ENCODE peak calls at places on chromosomes 7 and 10, in seven cellular contexts. L is lung; D is CD8-positive, alpha-beta memory T cell; T is mucosa of descending colon; S is HepG2; V is right cardiac atrium; W is tibial artery. Z is an unnamed sample. For H3K4me1, the result is how much of the 10 kb centered on the place peaks cover.

GRCh38 chr7:102432476-102433318 is 678 bp upstream of the ORAI2 start:
- DNase-seq in V (no peak), S (no peak), D (no peak), W (no peak), L (no peak), T (no peak), Z (no peak)

GRCh38 chr7:47329320-47329926 is 252.5 kb downstream of the TNS3 start:
- DNase-seq in W (no peak), T (no peak), L (no peak), V (no peak), S (no peak), D (no peak), Z (peak)

GRCh38 chr10:77629775-77630565 is 7.6 kb downstream of the KCNMA1 start:
- DNase-seq in L (no peak), T (no peak), W (no peak), S (no peak), V (no peak), D (no peak), Z (no peak)

GRCh38 chr7:123824754-123825067 is 20.3 kb upstream of the HYAL4 start:
- DNase-seq in L (no peak), V (no peak), W (no peak), T (no peak), D (no peak), S (peak), Z (no peak)

GRCh38 chr7:47320296-47320695 is 261.6 kb downstream of the TNS3 start:
- DNase-seq in S (no peak), L (no peak), W (no peak), T (no peak), V (no peak), D (no peak), Z (no peak)

GRCh38 chr7:93178213-93178612 is 30.0 kb upstream of the SAMD9L start:
- DNase-seq in D (no peak), T (no peak), L (no peak), W (no peak), V (no peak), S (no peak), Z (no peak)

GRCh38 chr10:93462881-93463280 is 19.3 kb downstream of the MYOF start:
- DNase-seq in D (no peak), S (no peak), T (no peak), V (no peak), L (peak), W (no peak), Z (peak)

GRCh38 chr7:497946-498655 is 21.5 kb downstream of the PDGFA start:
- DNase-seq in V (peak), S (no peak), L (no peak), D (peak), T (peak), W (no peak), Z (peak)

GRCh38 chr7:5432691-5433090 is 9.1 kb upstream of the TNRC18 start:
- DNase-seq in V (no peak), D (no peak), T (no peak), W (no peak), S (no peak), L (no peak), Z (no peak)

GRCh38 chr10:35124540-35124939 is 2.1 kb upstream of the CREM start:
- DNase-seq in V (no peak), W (no peak), D (no peak), T (no peak), S (no peak), L (no peak), Z (no peak)

GRCh38 chr10:124339951-124340760 is 78.6 kb downstream of the OAT start:
- DNase-seq in V (no peak), T (no peak), S (no peak), L (no peak), D (no peak), W (no peak), Z (no peak)

GRCh38 chr7:148142660-148143248 is 447.8 kb upstream of the C7orf33 start:
- DNase-seq in S (peak), T (no peak), W (no peak), L (no peak), D (no peak), V (no peak), Z (no peak)

GRCh38 chr10:8130973-8131911 is 76.8 kb downstream of the GATA3 start:
- DNase-seq in W (no peak), V (no peak), S (no peak), L (no peak), D (no peak), T (no peak), Z (no peak)

GRCh38 chr7:137771679-137772078 is 75.1 kb downstream of the DGKI start:
- DNase-seq in T (no peak), L (no peak), V (no peak), W (no peak), S (no peak), D (no peak), Z (no peak)

GRCh38 chr7:139744768-139745250 is 33.0 kb downstream of the HIPK2 start:
- DNase-seq in D (no peak), L (no peak), W (no peak), V (peak), S (no peak), T (no peak), Z (peak)

GRCh38 chr7:139743267-139743966 is 34.4 kb downstream of the HIPK2 start:
- DNase-seq in T (no peak), S (no peak), V (no peak), D (no peak), L (no peak), W (no peak), Z (no peak)

GRCh38 chr7:139745330-139746143 is 32.3 kb downstream of the HIPK2 start:
- DNase-seq in T (no peak), S (peak), W (no peak), D (no peak), V (no peak), L (no peak), Z (no peak)

GRCh38 chr7:139741813-139742344 is 35.9 kb downstream of the HIPK2 start:
- DNase-seq in L (no peak), T (no peak), D (no peak), S (no peak), V (no peak), W (no peak), Z (no peak)

DNA sequence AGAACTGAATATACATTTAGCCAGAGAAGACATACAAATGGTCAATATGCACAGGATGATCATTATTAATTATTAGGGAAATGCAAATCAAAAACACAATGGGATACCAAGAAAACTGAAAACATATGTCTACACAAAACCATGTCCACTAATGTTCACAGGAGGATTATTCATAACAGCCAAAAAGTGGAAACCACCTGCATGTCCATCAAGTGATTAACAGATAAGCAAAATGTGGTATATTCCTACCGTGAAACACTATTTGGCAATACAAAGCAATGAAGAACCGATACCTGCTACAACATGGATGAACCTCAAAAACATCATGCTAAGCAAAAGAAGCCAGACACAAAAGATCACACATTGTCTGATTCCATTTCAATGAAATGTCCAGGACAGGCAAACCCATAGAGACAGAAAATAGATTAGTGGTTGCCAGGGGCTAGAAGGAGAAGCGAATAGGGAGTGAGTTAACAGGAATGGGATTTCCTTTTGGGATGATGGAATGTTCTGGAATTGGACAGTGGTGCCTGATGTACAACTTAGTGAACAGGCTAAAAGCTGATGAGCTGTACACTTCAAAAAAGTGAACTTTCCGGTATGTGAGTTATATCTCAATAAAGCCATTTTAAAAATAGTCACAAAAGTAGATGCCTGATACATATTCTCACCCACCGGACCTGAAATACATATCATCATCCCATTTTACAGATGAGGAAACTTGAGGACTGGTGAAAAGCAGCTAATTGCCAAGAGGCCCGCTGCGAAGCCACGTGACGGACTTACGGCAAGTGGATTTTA is 33.6 kb downstream of the HIPK2 start:
- DNase-seq in D (no peak), T (no peak), W (no peak), L (no peak), S (no peak), V (no peak), Z (no peak)
- H3K4me1 ChIP-seq in D (under half), T (under half), W (under half), L (half or more), S (half or more), V (half or more), Z (under half)

GRCh38 chr7:92161271-92161670 is 17.7 kb downstream of the LRRD1 start:
- DNase-seq in D (no peak), W (no peak), S (no peak), V (no peak), T (no peak), L (no peak), Z (no peak)
- H3K4me1 ChIP-seq in D (under half), W (under half), S (under half), V (under half), T (under half), L (under half), Z (under half)

DNA sequence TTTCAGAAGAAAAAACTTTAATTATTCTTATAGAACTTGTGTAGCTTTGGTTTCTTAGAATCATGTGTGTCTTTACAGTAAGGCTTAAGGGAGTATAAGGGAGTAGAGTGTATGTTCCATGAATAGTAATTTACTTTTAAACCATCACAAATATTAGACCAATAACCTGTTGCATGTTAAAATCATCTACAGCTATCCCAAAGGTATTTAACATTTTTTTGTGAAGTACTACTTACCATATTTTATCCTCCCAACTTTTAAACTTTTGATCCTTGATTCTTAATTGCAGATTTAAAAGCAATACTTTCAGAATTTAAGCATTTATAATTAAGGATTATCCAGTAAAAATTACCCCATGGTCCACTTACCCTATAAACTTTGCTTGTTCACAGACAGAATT is 6.0 kb downstream of the GLI3 start:
- DNase-seq in L (no peak), V (no peak), S (no peak), D (no peak), W (no peak), T (no peak), Z (no peak)
- H3K4me1 ChIP-seq in L (under half), V (under half), S (under half), D (under half), W (under half), T (under half), Z (under half)

GRCh38 chr10:80195046-80195574 is 10.2 kb downstream of the ANXA11 start:
- DNase-seq in D (no peak), V (no peak), W (no peak), T (no peak), S (no peak), L (no peak), Z (no peak)

GRCh38 chr10:80196270-80196949 is 8.9 kb downstream of the ANXA11 start:
- DNase-seq in S (peak), D (peak), V (peak), W (no peak), T (peak), L (peak), Z (peak)

GRCh38 chr10:80192553-80192952 is 12.8 kb downstream of the ANXA11 start:
- DNase-seq in L (no peak), T (no peak), V (no peak), D (no peak), S (no peak), W (no peak), Z (no peak)

GRCh38 chr10:80196950-80197315 is 8.4 kb downstream of the ANXA11 start:
- DNase-seq in S (no peak), V (no peak), T (no peak), W (no peak), D (no peak), L (no peak), Z (no peak)

DNA sequence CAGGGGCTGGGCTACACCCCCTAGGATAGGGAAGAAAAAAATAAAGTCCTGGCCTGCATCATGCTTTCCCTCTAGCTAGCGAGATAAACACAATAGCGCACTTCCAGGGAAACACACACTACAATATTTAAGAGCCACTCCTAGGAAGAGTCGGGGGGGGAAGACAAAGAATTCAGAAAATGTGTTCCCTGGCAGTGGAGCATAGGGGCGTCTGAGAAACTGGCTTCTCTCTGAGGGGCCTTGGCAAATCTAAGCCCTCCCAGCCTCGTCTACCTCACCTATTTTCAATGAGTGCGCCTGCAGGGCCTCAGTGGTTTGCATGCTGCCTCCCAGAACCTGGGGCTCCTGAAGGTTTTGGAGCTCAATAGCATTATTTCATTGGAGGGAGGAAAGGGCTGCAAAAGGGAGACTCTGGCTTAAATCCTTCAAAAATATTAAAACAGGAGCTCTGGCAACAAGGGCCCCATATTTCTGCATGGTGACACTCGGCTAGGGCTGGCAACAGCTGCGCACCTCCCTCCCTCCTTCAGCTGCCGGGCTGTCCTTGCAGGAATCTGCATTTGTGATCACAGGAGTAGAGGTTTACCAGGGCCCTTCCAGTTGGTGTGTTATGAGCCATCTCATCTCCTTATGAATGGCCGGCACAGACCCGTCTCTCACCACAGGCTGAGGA is 10.8 kb downstream of the ANXA11 start:
- DNase-seq in S (no peak), D (no peak), L (no peak), T (no peak), V (no peak), W (no peak), Z (no peak)
- H3K4me1 ChIP-seq in S (under half), D (half or more), L (under half), T (half or more), V (under half), W (under half), Z (half or more)

GRCh38 chr10:33209777-33210176 is 124.7 kb downstream of the NRP1 start:
- DNase-seq in T (no peak), D (no peak), L (no peak), W (no peak), V (no peak), S (no peak), Z (no peak)

GRCh38 chr10:33214174-33214573 is 120.3 kb downstream of the NRP1 start:
- DNase-seq in V (no peak), W (no peak), L (no peak), T (no peak), S (no peak), D (no peak), Z (no peak)

GRCh38 chr10:33208166-33208565 is 126.3 kb downstream of the NRP1 start:
- DNase-seq in D (no peak), L (no peak), W (no peak), T (no peak), V (no peak), S (no peak), Z (no peak)

GRCh38 chr10:33212061-33212748 is 122.3 kb downstream of the NRP1 start:
- DNase-seq in W (no peak), L (no peak), T (no peak), S (no peak), V (no peak), D (no peak), Z (no peak)

GRCh38 chr10:33211123-33211878 is 123.2 kb downstream of the NRP1 start:
- DNase-seq in S (no peak), D (no peak), V (peak), T (no peak), L (peak), W (peak), Z (peak)
- H3K4me1 ChIP-seq in S (under half), D (under half), V (under half), T (under half), L (under half), W (under half), Z (half or more)

Z was measured in heart left ventricle.